ENCODE peak calls at places on chromosomes 2 and 18, in nine cellular contexts. M is spleen, H is neuronal stem cell, P is RWPE2, G is breast epithelium, Y is endothelial cell of umbilical vein, D is IMR-90, J is heart right ventricle, K is Peyer's patch. S is an unnamed sample.

GRCh38 chr2:123826729-123827271 is 198.3 kb upstream of the CNTNAP5 start:
- DNase-seq in M (peak; percentile 57), H (no peak), P (no peak), G (no peak), Y (no peak), D (no peak), J (no peak), K (no peak), S (no peak)

GRCh38 chr2:192254444-192254843 is 59.7 kb upstream of the TMEFF2 start:
- DNase-seq in M (no peak), H (no peak), P (no peak), G (no peak), Y (no peak), D (no peak), J (no peak), K (no peak), S (no peak)

GRCh38 chr18:28152354-28152753 is 24.6 kb downstream of the CDH2 start:
- DNase-seq in M (no peak), H (no peak), P (no peak), G (no peak), Y (no peak), D (no peak), J (no peak), K (no peak), S (no peak)

GRCh38 chr18:5510109-5510846 is 33.5 kb downstream of the EPB41L3 start:
- DNase-seq in M (no peak), H (no peak), P (no peak), G (no peak), Y (peak; percentile 59), D (peak; percentile 78), J (no peak), K (no peak), S (no peak)

GRCh38 chr2:133941666-133942065 is 312.2 kb upstream of the MGAT5 start:
- DNase-seq in M (no peak), H (no peak), P (no peak), G (no peak), Y (no peak), D (peak; percentile 44), J (no peak), K (no peak), S (peak; percentile 34)

GRCh38 chr2:86274918-86275275 is 62.5 kb downstream of the REEP1 start:
- DNase-seq in M (no peak), H (no peak), P (no peak), G (no peak), Y (no peak), D (peak; percentile 15), J (peak; percentile 72), K (no peak), S (no peak)

GRCh38 chr2:222352981-222353380 is 54.2 kb upstream of the PAX3 start:
- DNase-seq in M (no peak), H (no peak), P (no peak), G (no peak), Y (no peak), D (no peak), J (no peak), K (no peak), S (no peak)

GRCh38 chr18:78743078-78743477 is 236.5 kb upstream of the SALL3 start:
- DNase-seq in M (peak; percentile 41), H (no peak), P (no peak), G (peak; percentile 9), Y (no peak), D (no peak), J (no peak), K (no peak), S (no peak)

GRCh38 chr2:203016716-203017115 is 2.0 kb downstream of the NBEAL1 start:
- DNase-seq in M (no peak), H (no peak), P (no peak), G (no peak), Y (no peak), D (no peak), J (no peak), K (no peak), S (no peak)

GRCh38 chr2:26740890-26741302 is 23.2 kb upstream of the SLC35F6 start:
- DNase-seq in M (no peak), H (no peak), P (no peak), G (no peak), Y (no peak), D (peak; percentile 22), J (no peak), K (no peak), S (no peak)

GRCh38 chr2:5921081-5921642 is 229.0 kb downstream of the SOX11 start:
- DNase-seq in M (no peak), H (no peak), P (no peak), G (no peak), Y (no peak), D (no peak), J (peak; percentile 23), K (no peak), S (no peak)

DNA sequence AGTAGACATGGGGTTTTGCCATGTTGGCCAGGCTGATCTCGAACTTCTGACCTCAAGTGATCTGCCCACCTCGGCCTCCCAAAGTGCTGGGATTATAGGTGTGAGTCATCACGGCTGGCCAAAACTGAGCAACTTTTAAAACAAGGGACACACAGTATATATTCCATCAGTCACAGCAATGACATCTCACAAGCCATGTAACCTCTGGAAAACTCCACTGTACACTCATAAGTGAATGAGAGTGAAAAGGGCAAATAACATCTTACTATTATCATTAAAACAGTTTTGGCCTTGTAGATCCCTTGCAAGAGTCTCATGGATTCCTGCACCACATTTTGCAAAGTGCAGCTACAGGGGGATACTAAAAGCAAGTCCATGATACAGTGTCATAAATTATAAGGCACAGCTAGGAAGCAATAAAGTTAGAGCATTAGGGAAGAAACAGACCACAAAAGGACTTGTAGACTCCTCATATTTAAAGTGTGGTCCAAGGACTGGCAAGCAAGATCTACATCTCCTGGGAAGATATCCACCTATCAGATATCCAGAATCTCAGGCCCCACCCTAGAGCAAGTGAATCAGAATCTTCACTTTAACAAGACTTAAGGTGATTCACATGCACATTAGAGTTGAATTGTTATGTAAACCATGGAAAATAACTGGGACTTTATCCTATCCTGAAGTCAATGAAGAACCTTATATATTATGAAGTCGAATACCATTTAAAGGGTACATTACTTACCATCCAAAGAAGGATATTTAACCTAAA is 5.7 kb downstream of the SMC6 start:
- DNase-seq in M (no peak), H (no peak), P (no peak), G (no peak), Y (no peak), D (peak; percentile 48), J (no peak), K (no peak), S (no peak)
- H3K36me3 ChIP-seq in M (no peaks in the 10 kb centered on the region), H (peaks cover 41% of the 10 kb centered on the region), P (peaks cover 41% of the 10 kb centered on the region), G (no peaks in the 10 kb centered on the region), Y (peaks cover 8% of the 10 kb centered on the region), D (no peaks in the 10 kb centered on the region), J (peaks cover 6% of the 10 kb centered on the region), K (no peaks in the 10 kb centered on the region), S (no peaks in the 10 kb centered on the region)

GRCh38 chr2:68468801-68469200 is 1.4 kb downstream of the APLF start:
- DNase-seq in M (no peak), H (no peak), P (no peak), G (no peak), Y (no peak), D (no peak), J (no peak), K (no peak), S (no peak)
- H3K4me3 ChIP-seq in M (no peak overlapping the region), H (no peak overlapping the region), P (no peak overlapping the region), G (no peak overlapping the region), Y (no peak overlapping the region), D (no peak overlapping the region), J (no peak overlapping the region), K (no peak overlapping the region), S (no peak overlapping the region)

DNA sequence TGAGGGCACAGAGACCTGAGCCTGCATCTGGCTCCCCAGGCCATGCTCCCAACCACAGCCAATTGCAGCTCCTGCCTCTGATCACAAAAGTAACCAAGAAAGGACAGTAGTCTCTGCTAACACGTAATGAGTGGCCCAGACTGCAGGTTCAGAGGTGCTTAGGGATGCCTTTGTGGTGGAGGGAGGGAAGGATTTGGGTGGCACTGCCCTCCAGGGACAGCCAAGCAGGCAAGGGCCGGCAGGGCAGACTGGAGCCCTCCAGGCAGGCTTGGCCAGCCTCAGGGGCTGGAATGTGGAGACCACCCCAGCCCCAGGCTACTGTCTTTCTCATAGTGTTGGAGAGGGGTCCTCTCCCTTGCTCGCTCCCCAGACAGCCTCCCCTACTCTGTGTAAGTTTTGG is 114.5 kb upstream of the SMAD2 start:
- DNase-seq in M (peak; percentile 60), H (no peak), P (no peak), G (no peak), Y (no peak), D (no peak), J (no peak), K (no peak), S (no peak)
- H3K36me3 ChIP-seq in M (no peaks in the 10 kb centered on the region), H (no peaks in the 10 kb centered on the region), P (no peaks in the 10 kb centered on the region), G (no peaks in the 10 kb centered on the region), Y (no peaks in the 10 kb centered on the region), D (no peaks in the 10 kb centered on the region), J (no peaks in the 10 kb centered on the region), K (no peaks in the 10 kb centered on the region), S (no peaks in the 10 kb centered on the region)

GRCh38 chr2:182715896-182716664 is at the start of gene DNAJC10:
- DNase-seq in M (peak; percentile 98), H (peak; percentile 85), P (peak; percentile 89), G (peak; percentile 76), Y (peak; percentile 98), D (peak; percentile 93), J (peak; percentile 89), K (peak; percentile 85), S (peak; percentile 90)

GRCh38 chr2:182716665-182716990 is 571 bp downstream of the DNAJC10 start:
- DNase-seq in M (peak; percentile 75), H (no peak), P (no peak), G (no peak), Y (no peak), D (no peak), J (no peak), K (no peak), S (no peak)

GRCh38 chr2:182715121-182715895 is 749 bp upstream of the DNAJC10 start:
- DNase-seq in M (no peak), H (no peak), P (no peak), G (no peak), Y (no peak), D (peak; percentile 42), J (no peak), K (no peak), S (no peak)

GRCh38 chr2:182718459-182718858 is 2.4 kb downstream of the DNAJC10 start:
- DNase-seq in M (no peak), H (no peak), P (no peak), G (no peak), Y (no peak), D (no peak), J (no peak), K (no peak), S (no peak)

GRCh38 chr2:182717451-182718215 is 1.6 kb downstream of the DNAJC10 start:
- DNase-seq in M (no peak), H (no peak), P (no peak), G (no peak), Y (peak; percentile 22), D (no peak), J (no peak), K (peak; percentile 27), S (no peak)
- H3K4me3 ChIP-seq in M (no peak overlapping the region), H (no peak overlapping the region), P (peak overlapping the region; percentile 62), G (peak overlapping the region; percentile 83), Y (no peak overlapping the region), D (no peak overlapping the region), J (peak overlapping the region; percentile 98), K (no peak overlapping the region), S (no peak overlapping the region)

GRCh38 chr2:65026154-65026553 is 30.1 kb upstream of the CEP68 start:
- DNase-seq in M (no peak), H (no peak), P (no peak), G (no peak), Y (no peak), D (no peak), J (no peak), K (no peak), S (no peak)
- H3K36me3 ChIP-seq in M (no peaks in the 10 kb centered on the region), H (peaks cover 29% of the 10 kb centered on the region), P (no peaks in the 10 kb centered on the region), G (no peaks in the 10 kb centered on the region), Y (no peaks in the 10 kb centered on the region), D (peaks cover 9% of the 10 kb centered on the region), J (no peaks in the 10 kb centered on the region), K (no peaks in the 10 kb centered on the region), S (peaks cover 7% of the 10 kb centered on the region)